ENCODE peak calls at places on chromosomes 4 and X, in four cellular contexts. U is mammary epithelial cell, A is cardiac fibroblast, Q is GM20000. T is an unnamed sample.

GRCh38 chrX:70592091-70592490 is 147.5 kb downstream of the DLG3 start:
- DNase-seq in A (peak), U (peak), Q (no peak), T (peak)

GRCh38 chrX:72573158-72573511 is 492 bp upstream of the HDAC8 start:
- DNase-seq in Q (no peak), A (no peak), U (no peak), T (no peak)

GRCh38 chr4:88659061-88659889 is 38.4 kb downstream of the NAP1L5 start:
- DNase-seq in A (peak), Q (peak), U (peak), T (peak)

GRCh38 chr4:138510053-138510452 is 267.9 kb upstream of the SLC7A11 start:
- DNase-seq in A (no peak), U (no peak), Q (no peak), T (peak)

GRCh38 chr4:78356251-78356650 is 195.3 kb upstream of the ANXA3 start:
- DNase-seq in A (no peak), Q (no peak), U (no peak), T (no peak)

GRCh38 chr4:94390804-94391410 is 48.3 kb upstream of the HPGDS start:
- DNase-seq in A (no peak), U (no peak), Q (peak), T (no peak)

GRCh38 chr4:20192754-20193521 is 58.8 kb upstream of the SLIT2 start:
- DNase-seq in A (peak), Q (no peak), U (peak), T (no peak)

GRCh38 chr4:100095729-100096595 is 94.3 kb downstream of the DDIT4L start:
- DNase-seq in A (peak), U (peak), Q (peak), T (peak)

GRCh38 chrX:130268500-130269170 is at the start of gene ZNF280C:
- DNase-seq in A (peak), U (peak), Q (peak), T (peak)
- TF ChIP-seq CTCF in A (peak), U (peak), Q (no peak), T (peak)

DNA sequence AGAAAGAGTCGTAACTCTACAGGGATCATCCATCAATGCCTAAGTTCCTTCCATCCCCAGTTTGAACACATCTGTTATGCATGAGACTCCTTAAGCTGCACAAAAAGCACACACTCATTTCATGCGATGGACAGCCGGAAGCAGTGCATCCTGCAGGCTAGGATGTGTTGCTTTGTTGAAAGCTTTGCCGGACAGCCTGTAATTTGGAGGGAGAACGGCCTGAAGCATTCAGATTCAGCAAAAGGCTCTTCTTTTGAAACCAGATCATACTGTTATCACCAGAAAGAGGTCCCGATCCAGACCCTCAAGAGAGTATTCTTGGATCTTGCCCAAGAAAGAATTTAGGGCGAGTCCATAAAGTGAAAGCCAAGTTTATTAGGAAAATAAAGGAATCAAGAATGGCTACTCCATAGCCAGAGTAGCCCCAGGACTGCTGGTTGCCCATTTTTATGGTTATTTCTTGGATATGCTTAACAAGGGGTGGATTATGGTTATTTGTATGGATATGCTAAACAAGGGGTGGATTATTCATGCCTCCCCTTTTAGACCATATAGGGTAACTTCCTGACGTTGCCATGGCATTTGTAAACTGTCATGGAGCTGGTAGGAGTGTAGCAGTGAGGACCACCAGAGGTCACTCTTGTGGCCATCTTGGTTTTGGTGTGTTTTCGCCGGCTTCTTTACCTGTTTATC is 48.1 kb upstream of the DHRSX start:
- DNase-seq in Q (no peak), U (no peak), A (no peak), T (no peak)
- TF ChIP-seq CTCF in Q (no peak), U (no peak), A (no peak), T (no peak)

GRCh38 chrX:40468033-40468979 is 112.5 kb upstream of the ATP6AP2 start:
- DNase-seq in U (peak), A (peak), Q (peak), T (peak)
- TF ChIP-seq CTCF in U (peak), A (peak), Q (no peak), T (peak)

DNA sequence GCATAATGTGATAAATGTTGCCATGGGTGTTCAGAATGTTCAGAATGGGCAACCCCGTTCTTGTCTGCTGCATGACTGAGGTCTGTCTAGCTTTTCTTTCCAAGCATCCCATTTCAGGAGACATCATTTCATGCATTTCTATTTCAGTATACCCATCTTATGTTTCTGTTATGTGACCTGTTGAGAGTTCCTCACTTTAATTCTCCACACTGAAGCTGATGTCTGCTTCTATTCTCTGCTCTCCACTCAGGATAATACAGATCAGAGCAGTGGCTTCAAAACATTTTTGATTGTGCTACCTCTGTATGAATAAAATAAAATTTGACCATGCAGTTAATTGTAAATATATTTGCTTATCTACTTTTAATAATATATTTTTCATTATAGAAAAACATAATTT is 398.6 kb downstream of the ARHGAP24 start:
- DNase-seq in Q (no peak), A (no peak), U (no peak), T (no peak)
- TF ChIP-seq CTCF in Q (no peak), A (no peak), U (no peak), T (no peak)